ENCODE peak calls at places on chromosomes 3 and 15, in seven cellular contexts. One of them, this sample, is unnamed.

GRCh38 chr15:72554471-72555425 is 80.6 kb downstream of the ARIH1 start:
- DNase-seq in A549: peak
- DNase-seq in progenitor cell of endocrine pancreas: no peak
- DNase-seq in heart left ventricle: no peak
- DNase-seq in kidney epithelial cell: no peak
- DNase-seq in foreskin fibroblast: peak
- DNase-seq in HCT116: no peak
- DNase-seq in this sample: no peak

GRCh38 chr3:5009506-5010100 is 30.4 kb downstream of the BHLHE40 start:
- DNase-seq in A549: no peak
- DNase-seq in progenitor cell of endocrine pancreas: no peak
- DNase-seq in heart left ventricle: no peak
- DNase-seq in kidney epithelial cell: no peak
- DNase-seq in foreskin fibroblast: no peak
- DNase-seq in HCT116: no peak
- DNase-seq in this sample: no peak

GRCh38 chr3:150062492-150062891 is 91.8 kb upstream of the PFN2 start:
- DNase-seq in A549: no peak
- DNase-seq in progenitor cell of endocrine pancreas: no peak
- DNase-seq in heart left ventricle: no peak
- DNase-seq in kidney epithelial cell: no peak
- DNase-seq in foreskin fibroblast: peak
- DNase-seq in HCT116: no peak
- DNase-seq in this sample: no peak

GRCh38 chr15:48868549-48868948 is 9.4 kb upstream of the EID1 start:
- DNase-seq in A549: peak
- DNase-seq in progenitor cell of endocrine pancreas: no peak
- DNase-seq in heart left ventricle: no peak
- DNase-seq in kidney epithelial cell: no peak
- DNase-seq in foreskin fibroblast: peak
- DNase-seq in HCT116: no peak
- DNase-seq in this sample: no peak

GRCh38 chr15:82999905-83000671 is 11.4 kb downstream of the C15orf40 start:
- DNase-seq in A549: peak
- DNase-seq in progenitor cell of endocrine pancreas: no peak
- DNase-seq in heart left ventricle: no peak
- DNase-seq in kidney epithelial cell: no peak
- DNase-seq in foreskin fibroblast: peak
- DNase-seq in HCT116: no peak
- DNase-seq in this sample: no peak

GRCh38 chr15:98177950-98178848 is 217.7 kb downstream of the ARRDC4 start:
- DNase-seq in A549: peak
- DNase-seq in progenitor cell of endocrine pancreas: peak
- DNase-seq in heart left ventricle: no peak
- DNase-seq in kidney epithelial cell: peak
- DNase-seq in foreskin fibroblast: peak
- DNase-seq in HCT116: peak
- DNase-seq in this sample: peak

GRCh38 chr3:184129012-184129411 is 6.1 kb upstream of the EIF2B5 start:
- DNase-seq in A549: peak
- DNase-seq in progenitor cell of endocrine pancreas: no peak
- DNase-seq in heart left ventricle: no peak
- DNase-seq in kidney epithelial cell: no peak
- DNase-seq in foreskin fibroblast: peak
- DNase-seq in HCT116: peak
- DNase-seq in this sample: peak

GRCh38 chr15:68428431-68428940 is 3.5 kb downstream of the ITGA11 start:
- DNase-seq in A549: no peak
- DNase-seq in progenitor cell of endocrine pancreas: no peak
- DNase-seq in heart left ventricle: no peak
- DNase-seq in kidney epithelial cell: no peak
- DNase-seq in foreskin fibroblast: no peak
- DNase-seq in HCT116: no peak
- DNase-seq in this sample: no peak

GRCh38 chr3:16616083-16616482 is 10.9 kb upstream of the DAZL start:
- DNase-seq in A549: no peak
- DNase-seq in progenitor cell of endocrine pancreas: no peak
- DNase-seq in heart left ventricle: no peak
- DNase-seq in kidney epithelial cell: no peak
- DNase-seq in foreskin fibroblast: no peak
- DNase-seq in HCT116: no peak
- DNase-seq in this sample: no peak

GRCh38 chr3:10759495-10759894 is 56.5 kb upstream of the SLC6A11 start:
- DNase-seq in A549: no peak
- DNase-seq in progenitor cell of endocrine pancreas: no peak
- DNase-seq in heart left ventricle: no peak
- DNase-seq in kidney epithelial cell: no peak
- DNase-seq in foreskin fibroblast: no peak
- DNase-seq in HCT116: no peak
- DNase-seq in this sample: no peak

GRCh38 chr3:177595789-177596188 is 398.5 kb upstream of the TBL1XR1 start:
- DNase-seq in A549: no peak
- DNase-seq in progenitor cell of endocrine pancreas: no peak
- DNase-seq in heart left ventricle: no peak
- DNase-seq in kidney epithelial cell: no peak
- DNase-seq in foreskin fibroblast: peak
- DNase-seq in HCT116: no peak
- DNase-seq in this sample: no peak

GRCh38 chr3:10180738-10181295 is 16.1 kb downstream of the IRAK2 start:
- DNase-seq in A549: no peak
- DNase-seq in progenitor cell of endocrine pancreas: no peak
- DNase-seq in heart left ventricle: no peak
- DNase-seq in kidney epithelial cell: no peak
- DNase-seq in foreskin fibroblast: no peak
- DNase-seq in HCT116: no peak
- DNase-seq in this sample: no peak

GRCh38 chr15:96273317-96274086 is 57.0 kb upstream of the NR2F2 start:
- DNase-seq in A549: peak
- DNase-seq in progenitor cell of endocrine pancreas: no peak
- DNase-seq in heart left ventricle: no peak
- DNase-seq in kidney epithelial cell: peak
- DNase-seq in foreskin fibroblast: peak
- DNase-seq in HCT116: peak
- DNase-seq in this sample: no peak

GRCh38 chr3:123070471-123070870 is 3.6 kb downstream of the PDIA5 start:
- DNase-seq in A549: no peak
- DNase-seq in progenitor cell of endocrine pancreas: no peak
- DNase-seq in heart left ventricle: no peak
- DNase-seq in kidney epithelial cell: no peak
- DNase-seq in foreskin fibroblast: no peak
- DNase-seq in HCT116: no peak
- DNase-seq in this sample: no peak

GRCh38 chr3:98901032-98901464 is 447 bp downstream of the DCBLD2 start:
- DNase-seq in A549: peak
- DNase-seq in progenitor cell of endocrine pancreas: peak
- DNase-seq in heart left ventricle: peak
- DNase-seq in kidney epithelial cell: no peak
- DNase-seq in foreskin fibroblast: peak
- DNase-seq in HCT116: no peak
- DNase-seq in this sample: peak

GRCh38 chr3:87128006-87128405 is 99.1 kb upstream of the CHMP2B start:
- DNase-seq in A549: no peak
- DNase-seq in progenitor cell of endocrine pancreas: no peak
- DNase-seq in heart left ventricle: no peak
- DNase-seq in kidney epithelial cell: no peak
- DNase-seq in foreskin fibroblast: no peak
- DNase-seq in HCT116: no peak
- DNase-seq in this sample: no peak

GRCh38 chr15:55791576-55792400 is 48.8 kb upstream of the PRTG start:
- DNase-seq in A549: peak
- DNase-seq in progenitor cell of endocrine pancreas: no peak
- DNase-seq in heart left ventricle: no peak
- DNase-seq in kidney epithelial cell: peak
- DNase-seq in foreskin fibroblast: peak
- DNase-seq in HCT116: no peak
- DNase-seq in this sample: no peak

GRCh38 chr15:65834603-65835282 is 34.5 kb upstream of the RAB11A start:
- DNase-seq in A549: no peak
- DNase-seq in progenitor cell of endocrine pancreas: no peak
- DNase-seq in heart left ventricle: no peak
- DNase-seq in kidney epithelial cell: no peak
- DNase-seq in foreskin fibroblast: no peak
- DNase-seq in HCT116: no peak
- DNase-seq in this sample: no peak

GRCh38 chr15:65833501-65834220 is 35.6 kb upstream of the RAB11A start:
- DNase-seq in A549: no peak
- DNase-seq in progenitor cell of endocrine pancreas: no peak
- DNase-seq in heart left ventricle: peak
- DNase-seq in kidney epithelial cell: no peak
- DNase-seq in foreskin fibroblast: peak
- DNase-seq in HCT116: no peak
- DNase-seq in this sample: no peak

GRCh38 chr15:65835452-65835851 is 33.8 kb upstream of the RAB11A start:
- DNase-seq in A549: no peak
- DNase-seq in progenitor cell of endocrine pancreas: no peak
- DNase-seq in heart left ventricle: no peak
- DNase-seq in kidney epithelial cell: no peak
- DNase-seq in foreskin fibroblast: peak
- DNase-seq in HCT116: no peak
- DNase-seq in this sample: no peak

GRCh38 chr15:65829150-65829764 is 37.2 kb upstream of the DENND4A start:
- DNase-seq in A549: peak
- DNase-seq in progenitor cell of endocrine pancreas: no peak
- DNase-seq in heart left ventricle: no peak
- DNase-seq in kidney epithelial cell: no peak
- DNase-seq in foreskin fibroblast: peak
- DNase-seq in HCT116: peak
- DNase-seq in this sample: no peak

DNA sequence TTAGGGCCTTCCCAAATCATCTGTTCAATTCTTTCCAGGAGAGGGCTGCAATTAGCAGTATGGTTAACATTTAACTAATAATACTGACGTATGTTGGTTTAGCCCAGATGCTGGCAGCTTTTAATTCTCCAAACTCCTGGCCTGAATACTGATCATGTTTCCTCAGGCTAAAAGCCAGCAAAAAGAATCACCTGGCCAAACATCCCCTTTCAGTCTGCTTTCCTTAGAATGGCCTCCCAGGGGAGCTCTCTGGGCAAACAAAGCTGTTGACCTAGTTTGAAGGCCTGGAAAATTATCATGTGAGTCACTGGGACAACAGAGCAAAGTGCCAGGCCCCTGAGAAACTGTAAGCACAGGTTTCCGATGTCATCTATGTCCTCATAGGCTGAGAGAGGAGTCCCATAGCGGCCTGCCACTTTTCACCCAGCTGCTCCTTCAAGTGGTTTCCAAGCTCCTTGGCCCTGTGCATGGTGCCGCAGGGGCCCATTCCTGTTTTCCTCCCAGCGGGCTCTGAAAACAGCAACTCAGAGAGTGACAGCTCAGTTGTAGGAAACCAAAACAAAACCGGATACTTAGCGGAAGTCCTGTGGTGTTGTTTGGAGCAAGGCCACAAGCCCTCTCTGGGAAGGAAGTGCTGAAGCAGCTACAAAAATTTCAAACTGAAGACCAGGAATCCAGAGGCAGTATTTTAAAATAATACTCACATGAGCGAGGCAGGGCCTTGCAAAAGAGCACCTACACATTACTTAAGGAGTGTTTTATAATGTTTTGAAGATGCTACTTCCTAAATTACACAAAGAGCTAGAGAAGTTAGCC is 36.5 kb upstream of the RAB11A start:
- DNase-seq in A549: peak
- DNase-seq in progenitor cell of endocrine pancreas: peak
- DNase-seq in heart left ventricle: peak
- DNase-seq in kidney epithelial cell: peak
- DNase-seq in foreskin fibroblast: peak
- DNase-seq in HCT116: peak
- DNase-seq in this sample: peak
- TF ChIP-seq CTCF in A549: peak
- TF ChIP-seq CTCF in progenitor cell of endocrine pancreas: peak
- TF ChIP-seq CTCF in heart left ventricle: no peak
- TF ChIP-seq CTCF in kidney epithelial cell: peak
- TF ChIP-seq CTCF in foreskin fibroblast: peak
- TF ChIP-seq CTCF in HCT116: peak
- TF ChIP-seq CTCF in this sample: no peak

GRCh38 chr3:8727793-8728517 is 5.6 kb upstream of the CAV3 start:
- DNase-seq in A549: no peak
- DNase-seq in progenitor cell of endocrine pancreas: no peak
- DNase-seq in heart left ventricle: no peak
- DNase-seq in kidney epithelial cell: no peak
- DNase-seq in foreskin fibroblast: no peak
- DNase-seq in HCT116: no peak
- DNase-seq in this sample: no peak
- TF ChIP-seq CTCF in A549: no peak
- TF ChIP-seq CTCF in progenitor cell of endocrine pancreas: no peak
- TF ChIP-seq CTCF in heart left ventricle: no peak
- TF ChIP-seq CTCF in kidney epithelial cell: no peak
- TF ChIP-seq CTCF in foreskin fibroblast: no peak
- TF ChIP-seq CTCF in HCT116: no peak
- TF ChIP-seq CTCF in this sample: no peak

DNA sequence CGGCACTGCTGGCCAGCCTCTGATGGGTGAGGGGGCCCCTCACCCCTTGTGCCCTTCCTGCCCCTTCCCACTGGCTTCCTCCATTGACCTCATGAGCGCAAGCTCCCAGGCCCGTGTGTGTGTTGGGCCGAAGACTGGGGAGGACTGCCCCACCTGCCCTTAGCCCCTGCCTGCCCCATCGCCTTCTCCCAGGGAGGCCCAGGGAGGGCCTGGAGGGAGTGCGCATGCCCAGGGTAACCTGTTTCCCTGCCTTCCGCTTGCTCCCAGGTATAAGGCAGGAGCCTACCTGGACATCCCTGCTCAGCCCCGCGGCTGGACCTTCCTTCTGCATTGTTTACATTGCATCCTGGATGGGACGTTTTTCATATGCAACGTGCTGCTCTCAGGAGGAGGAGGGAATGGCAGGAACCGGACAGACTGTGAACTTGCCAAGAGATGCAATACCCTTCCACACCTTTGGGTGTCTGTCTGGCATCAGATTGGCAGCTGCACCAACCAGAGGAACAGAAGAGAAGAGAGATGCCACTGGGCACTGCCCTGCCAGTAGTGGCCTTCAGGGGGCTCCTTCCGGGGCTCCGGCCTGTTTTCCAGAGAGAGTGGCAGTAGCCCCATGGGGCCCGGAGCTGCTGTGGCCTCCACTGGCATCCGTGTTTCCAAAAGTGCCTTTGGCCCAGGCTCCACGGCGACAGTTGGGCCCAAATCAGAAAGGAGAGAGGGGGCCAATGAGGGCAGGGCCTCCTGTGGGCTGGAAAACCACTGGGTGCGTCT is 8.8 kb downstream of the DLL4 start:
- DNase-seq in A549: peak
- DNase-seq in progenitor cell of endocrine pancreas: no peak
- DNase-seq in heart left ventricle: peak
- DNase-seq in kidney epithelial cell: no peak
- DNase-seq in foreskin fibroblast: peak
- DNase-seq in HCT116: peak
- DNase-seq in this sample: no peak
- TF ChIP-seq CTCF in A549: peak
- TF ChIP-seq CTCF in progenitor cell of endocrine pancreas: peak
- TF ChIP-seq CTCF in heart left ventricle: peak
- TF ChIP-seq CTCF in kidney epithelial cell: peak
- TF ChIP-seq CTCF in foreskin fibroblast: peak
- TF ChIP-seq CTCF in HCT116: peak
- TF ChIP-seq CTCF in this sample: peak

DNA sequence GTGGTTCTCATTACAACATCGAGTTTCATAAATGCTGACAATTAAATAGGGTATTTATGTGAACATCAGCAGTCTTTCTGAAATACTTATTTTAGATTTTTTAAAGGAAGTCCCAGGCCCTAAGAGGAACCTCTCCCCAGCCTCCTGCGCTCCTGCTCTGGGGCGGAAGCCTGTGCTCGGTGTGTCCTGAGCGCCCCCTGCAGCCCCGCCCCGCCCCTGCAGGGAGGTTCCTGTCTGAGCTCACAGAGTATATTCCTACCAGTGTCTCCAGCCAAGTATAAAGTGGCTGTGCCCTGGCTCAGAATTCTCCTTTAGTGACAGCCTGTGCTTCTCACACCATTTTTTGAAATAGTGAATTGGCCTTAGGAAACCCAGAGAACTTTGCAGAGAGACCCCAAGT is 567.9 kb downstream of the GOLGA6L6 start:
- DNase-seq in A549: no peak
- DNase-seq in progenitor cell of endocrine pancreas: no peak
- DNase-seq in heart left ventricle: no peak
- DNase-seq in kidney epithelial cell: no peak
- DNase-seq in foreskin fibroblast: no peak
- DNase-seq in HCT116: no peak
- DNase-seq in this sample: no peak
- TF ChIP-seq CTCF in A549: no peak
- TF ChIP-seq CTCF in progenitor cell of endocrine pancreas: no peak
- TF ChIP-seq CTCF in heart left ventricle: no peak
- TF ChIP-seq CTCF in kidney epithelial cell: no peak
- TF ChIP-seq CTCF in foreskin fibroblast: no peak
- TF ChIP-seq CTCF in HCT116: no peak
- TF ChIP-seq CTCF in this sample: no peak